ENCODE peak calls at places on chromosomes 2 and 18, in five cellular contexts. H is lower leg skin, N is adrenal gland, T is H54, I is body of pancreas. D is an unnamed sample.

GRCh38 chr2:84537251-84537650 is 21.0 kb downstream of the DNAH6 start:
- DNase-seq in H (no peak), N (no peak), T (no peak), I (no peak), D (no peak)

GRCh38 chr18:40692871-40693270 is 1262.2 kb upstream of the PIK3C3 start:
- DNase-seq in H (no peak), N (no peak), T (no peak), I (no peak), D (no peak)

GRCh38 chr18:76528477-76529432 is 33.7 kb upstream of the ZNF516 start:
- DNase-seq in H (peak; percentile 85), N (peak; percentile 65), T (no peak), I (peak; percentile 54), D (no peak)

GRCh38 chr2:2332381-2332780 is 1.3 kb upstream of the MYT1L start:
- DNase-seq in H (no peak), N (no peak), T (no peak), I (no peak), D (no peak)

GRCh38 chr18:65057439-65058083 is 693.3 kb upstream of the CDH7 start:
- DNase-seq in H (no peak), N (no peak), T (no peak), I (no peak), D (no peak)

GRCh38 chr2:9556121-9556869 is 665 bp upstream of the ADAM17 start:
- DNase-seq in H (no peak), N (no peak), T (no peak), I (no peak), D (no peak)

GRCh38 chr2:231554748-231555545 is 24.7 kb upstream of the NMUR1 start:
- DNase-seq in H (no peak), N (peak; percentile 70), T (no peak), I (peak; percentile 50), D (no peak)

GRCh38 chr2:160621748-160622147 is 128.1 kb upstream of the RBMS1 start:
- DNase-seq in H (no peak), N (no peak), T (no peak), I (no peak), D (no peak)

GRCh38 chr18:12231040-12231882 is 22.9 kb upstream of the CIDEA start:
- DNase-seq in H (no peak), N (no peak), T (no peak), I (no peak), D (no peak)

DNA sequence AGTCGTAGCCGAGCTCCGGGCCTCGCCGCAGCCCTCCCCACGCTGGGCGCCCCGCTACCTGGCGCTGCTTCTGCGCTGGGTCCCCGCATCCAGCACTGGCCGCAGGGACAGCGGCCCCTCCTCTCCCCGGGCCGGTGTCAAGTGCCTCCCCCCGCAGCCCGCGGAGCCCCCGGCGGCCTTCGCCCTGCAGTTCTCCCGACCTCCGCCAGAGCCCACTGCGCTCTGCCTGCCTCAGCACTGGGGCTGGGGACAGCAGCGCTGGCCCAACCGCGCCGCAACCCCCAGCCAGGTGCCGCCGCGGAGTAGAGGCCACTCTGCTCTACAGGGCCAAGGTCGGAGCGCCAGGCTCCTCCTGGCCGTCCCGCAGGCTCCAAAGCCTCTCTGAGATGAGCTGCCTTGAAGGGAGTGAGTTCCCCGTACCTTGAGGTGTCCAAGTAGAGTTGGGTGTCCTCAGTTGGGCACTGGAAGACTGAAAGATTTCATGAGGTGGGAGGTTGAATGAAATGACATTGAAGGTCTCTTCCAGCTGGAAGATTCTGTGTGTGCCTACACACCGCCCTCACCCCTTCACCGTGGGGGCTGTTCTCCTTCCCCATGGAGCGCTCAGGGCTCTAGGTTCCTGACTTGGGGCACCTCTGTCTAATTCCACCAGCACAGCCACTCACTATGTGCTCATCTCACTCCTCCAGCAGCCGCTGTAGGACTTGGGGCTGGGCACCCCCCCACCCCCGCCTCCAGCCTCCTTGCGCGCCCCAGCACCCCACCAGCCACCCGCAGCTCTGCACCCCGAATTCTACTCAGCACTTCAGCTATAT is 854 bp upstream of the DNMT3A start:
- DNase-seq in H (peak; percentile 95), N (peak; percentile 86), T (peak; percentile 72), I (peak; percentile 87), D (peak; percentile 77)
- TF ChIP-seq POLR2A in H (no peak), N (no peak), T (no peak), I (no peak), D (no peak)

DNA sequence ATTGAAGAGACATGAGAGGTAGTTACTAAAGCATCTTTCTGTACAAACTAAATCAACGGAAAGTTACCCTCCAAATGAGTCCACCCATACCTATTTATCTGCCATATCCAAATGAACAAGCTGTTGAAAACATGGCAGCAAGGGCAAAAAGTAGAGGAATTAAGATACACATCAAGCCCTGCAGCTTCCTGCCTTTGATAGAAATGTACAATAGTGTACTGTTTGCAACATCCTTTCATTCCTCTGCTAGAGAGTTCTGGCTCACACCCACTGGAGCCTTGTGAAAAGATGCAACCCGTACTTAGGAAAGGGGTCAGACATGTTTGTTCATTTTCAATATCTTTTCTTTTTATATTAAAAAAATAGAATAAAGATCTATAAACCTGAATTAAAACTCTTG is 122.5 kb downstream of the ERBB4 start:
- DNase-seq in H (no peak), N (no peak), T (no peak), I (no peak), D (no peak)
- TF ChIP-seq POLR2A in H (no peak), N (no peak), T (no peak), I (no peak), D (no peak)

DNA sequence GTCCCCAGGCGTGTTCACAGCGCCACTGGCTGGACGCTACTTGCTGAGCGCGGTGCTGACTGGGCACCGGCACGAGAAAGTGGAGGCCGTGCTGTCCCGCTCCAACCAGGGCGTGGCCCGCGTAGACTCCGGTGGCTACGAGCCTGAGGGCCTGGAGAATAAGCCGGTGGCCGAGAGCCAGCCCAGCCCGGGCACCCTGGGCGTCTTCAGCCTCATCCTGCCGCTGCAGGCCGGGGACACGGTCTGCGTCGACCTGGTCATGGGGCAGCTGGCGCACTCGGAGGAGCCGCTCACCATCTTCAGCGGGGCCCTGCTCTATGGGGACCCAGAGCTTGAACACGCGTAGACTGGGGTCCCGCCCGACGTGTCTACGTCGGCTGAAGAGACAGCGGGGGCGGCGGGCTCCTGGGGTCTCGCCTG is 892 bp upstream of the KHK start:
- DNase-seq in H (peak; percentile 97), N (peak; percentile 82), T (peak; percentile 57), I (peak; percentile 77), D (no peak)
- TF ChIP-seq POLR2A in H (no peak), N (peak; percentile 59), T (peak; percentile 42), I (no peak), D (no peak)

GRCh38 chr2:191006297-191006696 is 7.7 kb downstream of the STAT1 start:
- DNase-seq in H (no peak), N (no peak), T (no peak), I (no peak), D (no peak)
- TF ChIP-seq POLR2A in H (no peak), N (no peak), T (no peak), I (no peak), D (no peak)

GRCh38 chr2:26139269-26140183 is 33.4 kb upstream of the GAREM2 start:
- DNase-seq in H (no peak), N (no peak), T (no peak), I (peak; percentile 90), D (no peak)
- TF ChIP-seq POLR2A in H (no peak), N (no peak), T (no peak), I (no peak), D (no peak)

DNA sequence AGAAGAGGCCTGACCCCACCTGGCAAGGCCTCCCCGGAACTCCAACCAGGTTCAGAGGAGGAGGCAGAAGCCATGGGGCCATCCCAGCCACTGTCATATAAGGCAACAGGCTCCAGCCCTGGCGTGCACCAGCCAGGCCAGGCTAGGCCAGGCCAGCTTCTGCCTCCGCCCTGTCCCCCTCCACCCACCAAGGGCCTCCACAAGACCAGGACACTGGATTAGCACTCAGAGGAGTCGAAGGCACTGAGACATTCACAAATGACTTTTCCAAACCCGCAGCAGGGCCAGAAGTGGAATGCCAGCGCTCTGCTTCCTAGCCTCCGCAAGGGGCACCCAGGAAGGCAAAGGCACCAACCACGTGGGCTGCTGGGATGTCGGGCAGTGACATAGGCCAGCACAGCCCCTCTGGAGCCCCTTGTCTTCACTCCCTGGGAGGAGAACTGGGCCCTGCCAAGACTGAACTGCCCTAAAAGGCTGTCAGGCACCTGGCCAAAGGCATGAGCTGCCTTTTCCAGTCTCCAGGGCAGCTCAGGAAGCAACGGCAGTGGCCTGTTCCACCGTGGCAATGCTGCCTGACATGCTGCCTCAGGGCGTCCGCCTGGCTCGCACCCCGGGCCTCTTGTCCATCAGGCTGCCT is 37.6 kb upstream of the SEMA4C start:
- DNase-seq in H (peak; percentile 95), N (peak; percentile 43), T (no peak), I (peak; percentile 69), D (no peak)
- TF ChIP-seq POLR2A in H (no peak), N (no peak), T (no peak), I (no peak), D (no peak)

DNA sequence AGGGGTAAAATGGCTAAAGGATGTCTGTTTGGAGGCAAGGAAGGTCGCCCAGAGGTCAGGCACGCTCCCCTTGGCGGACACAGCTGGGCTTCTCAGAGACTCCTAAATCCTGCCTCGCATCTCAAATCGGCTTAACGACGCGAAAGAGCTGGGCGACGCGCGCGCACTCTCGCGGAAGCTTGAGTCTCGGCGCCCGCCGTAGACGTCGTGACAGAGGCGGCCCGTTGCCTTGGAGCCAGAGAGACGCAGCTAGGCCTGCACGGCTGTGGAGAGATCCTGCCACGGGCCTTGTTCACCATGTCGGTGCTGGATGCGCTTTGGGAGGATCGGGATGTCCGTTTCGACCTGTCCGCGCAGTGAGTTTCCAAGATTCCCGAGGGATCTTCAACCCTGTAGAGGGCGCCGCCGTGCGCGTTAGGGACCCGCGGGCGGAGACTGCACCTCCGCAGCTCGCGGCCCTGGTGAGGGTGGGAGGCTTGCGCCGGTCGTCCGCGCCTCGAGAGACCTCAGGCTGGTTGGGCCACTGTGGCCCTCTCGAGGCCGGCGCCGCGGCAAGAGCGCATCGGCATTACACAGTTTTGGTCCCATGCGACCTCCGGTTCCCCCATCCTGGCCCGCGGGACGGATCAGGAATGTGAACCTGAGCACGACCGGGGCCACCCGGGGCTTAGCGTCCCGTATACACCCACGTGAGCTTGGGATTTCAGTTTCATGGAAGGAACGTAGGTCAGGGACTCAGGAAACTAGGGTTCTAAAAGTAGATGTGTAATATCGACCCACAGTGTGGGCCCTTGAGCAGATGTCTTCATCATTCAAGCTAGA is at the start of gene BBS5:
- DNase-seq in H (peak; percentile 93), N (peak; percentile 89), T (no peak), I (peak; percentile 85), D (peak; percentile 79)
- TF ChIP-seq POLR2A in H (no peak), N (peak; percentile 18), T (no peak), I (no peak), D (no peak)

DNA sequence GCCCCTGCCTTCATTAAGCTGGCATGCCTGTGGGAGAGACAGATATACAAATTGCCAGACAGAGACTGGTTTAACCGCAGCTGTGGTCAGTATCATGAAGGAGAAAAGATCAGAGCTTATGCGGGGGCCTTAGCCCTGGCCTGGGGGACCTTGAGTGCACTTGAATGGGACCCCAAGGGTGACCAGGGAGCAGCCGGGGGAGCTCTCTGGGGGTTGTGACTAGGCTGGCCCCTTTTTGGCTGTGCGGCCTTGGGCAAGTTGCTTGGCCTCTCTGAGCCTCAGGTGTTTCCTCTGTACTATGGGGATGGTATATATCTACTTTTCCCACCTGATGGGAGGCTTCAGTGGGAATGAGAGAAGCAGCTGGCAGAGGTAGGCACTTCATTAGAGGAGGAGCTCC is 35.7 kb downstream of the INHBB start:
- DNase-seq in H (no peak), N (no peak), T (no peak), I (no peak), D (no peak)
- TF ChIP-seq POLR2A in H (no peak), N (no peak), T (no peak), I (no peak), D (no peak)

D was measured in H1.